ENCODE peak calls at places on chromosomes 3 and 15, in eight cellular contexts. One of them, this sample, is unnamed.

GRCh38 chr15:61049934-61050333 is 179.2 kb downstream of the RORA start:
- DNase-seq in GM19239: no peak
- DNase-seq in EL: peak
- DNase-seq in left ventricle myocardium superior: no peak
- DNase-seq in astrocyte of the spinal cord: peak
- DNase-seq in activated naive CD4-positive, alpha-beta T cell: no peak
- DNase-seq in heart left ventricle: no peak
- DNase-seq in nephron progenitor cell: no peak
- DNase-seq in this sample: no peak

GRCh38 chr3:2465842-2466241 is 367.2 kb downstream of the CNTN4 start:
- DNase-seq in activated naive CD4-positive, alpha-beta T cell: no peak
- DNase-seq in left ventricle myocardium superior: no peak
- DNase-seq in GM19239: no peak
- DNase-seq in EL: no peak
- DNase-seq in astrocyte of the spinal cord: no peak
- DNase-seq in heart left ventricle: no peak
- DNase-seq in nephron progenitor cell: no peak
- DNase-seq in this sample: no peak

GRCh38 chr3:129028866-129029265 is 27.8 kb downstream of the EFCC1 start:
- DNase-seq in left ventricle myocardium superior: no peak
- DNase-seq in activated naive CD4-positive, alpha-beta T cell: no peak
- DNase-seq in nephron progenitor cell: no peak
- DNase-seq in astrocyte of the spinal cord: no peak
- DNase-seq in heart left ventricle: no peak
- DNase-seq in GM19239: no peak
- DNase-seq in EL: no peak
- DNase-seq in this sample: no peak

GRCh38 chr15:31516459-31516858 is 189.8 kb downstream of the KLF13 start:
- DNase-seq in left ventricle myocardium superior: no peak
- DNase-seq in heart left ventricle: no peak
- DNase-seq in GM19239: no peak
- DNase-seq in EL: no peak
- DNase-seq in activated naive CD4-positive, alpha-beta T cell: no peak
- DNase-seq in nephron progenitor cell: no peak
- DNase-seq in astrocyte of the spinal cord: no peak
- DNase-seq in this sample: no peak

GRCh38 chr3:16338999-16339398 is 74.0 kb downstream of the OXNAD1 start:
- DNase-seq in activated naive CD4-positive, alpha-beta T cell: no peak
- DNase-seq in GM19239: no peak
- DNase-seq in EL: peak
- DNase-seq in astrocyte of the spinal cord: peak
- DNase-seq in nephron progenitor cell: no peak
- DNase-seq in left ventricle myocardium superior: no peak
- DNase-seq in heart left ventricle: no peak
- DNase-seq in this sample: no peak

GRCh38 chr3:97821810-97822775 is at the start of gene CRYBG3:
- DNase-seq in nephron progenitor cell: peak
- DNase-seq in activated naive CD4-positive, alpha-beta T cell: peak
- DNase-seq in left ventricle myocardium superior: peak
- DNase-seq in EL: peak
- DNase-seq in GM19239: peak
- DNase-seq in heart left ventricle: peak
- DNase-seq in astrocyte of the spinal cord: peak
- DNase-seq in this sample: peak

GRCh38 chr15:80264031-80264430 is 12.0 kb upstream of the CTXND1 start:
- DNase-seq in GM19239: no peak
- DNase-seq in astrocyte of the spinal cord: peak
- DNase-seq in left ventricle myocardium superior: no peak
- DNase-seq in nephron progenitor cell: peak
- DNase-seq in EL: no peak
- DNase-seq in activated naive CD4-positive, alpha-beta T cell: no peak
- DNase-seq in heart left ventricle: no peak
- DNase-seq in this sample: no peak

GRCh38 chr15:83016906-83017305 is 5.5 kb upstream of the C15orf40 start:
- DNase-seq in GM19239: no peak
- DNase-seq in nephron progenitor cell: no peak
- DNase-seq in heart left ventricle: no peak
- DNase-seq in EL: no peak
- DNase-seq in activated naive CD4-positive, alpha-beta T cell: no peak
- DNase-seq in astrocyte of the spinal cord: no peak
- DNase-seq in left ventricle myocardium superior: no peak
- DNase-seq in this sample: no peak

GRCh38 chr15:80160570-80161156 is 7.9 kb downstream of the FAH start:
- DNase-seq in GM19239: peak
- DNase-seq in nephron progenitor cell: no peak
- DNase-seq in EL: peak
- DNase-seq in left ventricle myocardium superior: peak
- DNase-seq in astrocyte of the spinal cord: peak
- DNase-seq in heart left ventricle: peak
- DNase-seq in activated naive CD4-positive, alpha-beta T cell: no peak
- DNase-seq in this sample: no peak

GRCh38 chr3:138347084-138347483 is 1.3 kb upstream of the MRAS start:
- DNase-seq in heart left ventricle: no peak
- DNase-seq in GM19239: no peak
- DNase-seq in astrocyte of the spinal cord: no peak
- DNase-seq in activated naive CD4-positive, alpha-beta T cell: no peak
- DNase-seq in left ventricle myocardium superior: no peak
- DNase-seq in nephron progenitor cell: no peak
- DNase-seq in EL: no peak
- DNase-seq in this sample: no peak

GRCh38 chr3:195543642-195544536 is 764 bp upstream of the PPP1R2 start:
- DNase-seq in nephron progenitor cell: peak
- DNase-seq in heart left ventricle: peak
- DNase-seq in EL: no peak
- DNase-seq in astrocyte of the spinal cord: peak
- DNase-seq in left ventricle myocardium superior: peak
- DNase-seq in activated naive CD4-positive, alpha-beta T cell: no peak
- DNase-seq in GM19239: no peak
- DNase-seq in this sample: no peak

GRCh38 chr3:25589783-25590258 is 74.9 kb downstream of the TOP2B start:
- DNase-seq in astrocyte of the spinal cord: peak
- DNase-seq in EL: no peak
- DNase-seq in nephron progenitor cell: no peak
- DNase-seq in activated naive CD4-positive, alpha-beta T cell: no peak
- DNase-seq in left ventricle myocardium superior: no peak
- DNase-seq in GM19239: no peak
- DNase-seq in heart left ventricle: peak
- DNase-seq in this sample: no peak

GRCh38 chr3:159487304-159487703 is 501.3 kb upstream of the IL12A start:
- DNase-seq in nephron progenitor cell: no peak
- DNase-seq in heart left ventricle: no peak
- DNase-seq in activated naive CD4-positive, alpha-beta T cell: no peak
- DNase-seq in astrocyte of the spinal cord: no peak
- DNase-seq in left ventricle myocardium superior: no peak
- DNase-seq in GM19239: no peak
- DNase-seq in EL: no peak
- DNase-seq in this sample: no peak

GRCh38 chr15:67832031-67832551 is 6.8 kb downstream of the SKOR1 start:
- DNase-seq in GM19239: no peak
- DNase-seq in astrocyte of the spinal cord: no peak
- DNase-seq in activated naive CD4-positive, alpha-beta T cell: no peak
- DNase-seq in heart left ventricle: no peak
- DNase-seq in nephron progenitor cell: no peak
- DNase-seq in EL: peak
- DNase-seq in left ventricle myocardium superior: no peak
- DNase-seq in this sample: no peak